ENCODE peak calls at places on chromosomes 2 and 18, in six cellular contexts. E is ELR; L is RCC 7860; Z is effector memory CD8-positive, alpha-beta T cell; I is amygdala; Q is HCEC 1CT. C is an unnamed sample.
A peak's percentile ranks its signal among the peaks of the same experiment; 100 is the strongest.

GRCh38 chr2:21118302-21118920 is 5.4 kb upstream of the TDRD15 start:
- DNase-seq in Q (peak; percentile 23), Z (no peak), I (no peak), E (peak; percentile 3), L (no peak), C (peak; percentile 60)

GRCh38 chr2:168687314-168687713 is 115.1 kb upstream of the NOSTRIN start:
- DNase-seq in E (no peak), Q (peak; percentile 22), Z (no peak), I (no peak), L (no peak), C (no peak)

GRCh38 chr18:8073167-8073566 is 506.1 kb downstream of the PTPRM start:
- DNase-seq in I (no peak), Q (no peak), Z (no peak), L (no peak), E (no peak), C (no peak)

GRCh38 chr18:25350561-25351201 is 1.3 kb downstream of the ZNF521 start:
- DNase-seq in E (peak; percentile 39), L (no peak), Z (no peak), I (peak; percentile 4), Q (peak; percentile 36), C (no peak)

GRCh38 chr2:124325667-124326425 is 300.8 kb downstream of the CNTNAP5 start:
- DNase-seq in L (no peak), E (peak; percentile 1), I (no peak), Q (no peak), Z (no peak), C (peak; percentile 4)

GRCh38 chr2:108534577-108535379 is 508 bp downstream of the LIMS1 start:
- DNase-seq in I (no peak), E (peak; percentile 69), L (peak; percentile 41), Z (peak; percentile 23), Q (peak; percentile 37), C (peak; percentile 56)

GRCh38 chr2:29718326-29718725 is 203.1 kb downstream of the ALK start:
- DNase-seq in E (no peak), Q (no peak), I (no peak), L (no peak), Z (no peak), C (no peak)

GRCh38 chr2:85145116-85145820 is 12.1 kb downstream of the TCF7L1 start:
- DNase-seq in Q (no peak), I (no peak), L (no peak), Z (no peak), E (no peak), C (no peak)

GRCh38 chr2:98505311-98505808 is 60.7 kb downstream of the INPP4A start:
- DNase-seq in E (no peak), I (no peak), Q (no peak), L (no peak), Z (no peak), C (no peak)

GRCh38 chr18:46502444-46502843 is 154.6 kb downstream of the LOXHD1 start:
- DNase-seq in Z (no peak), E (peak; percentile 11), Q (no peak), L (no peak), I (no peak), C (peak; percentile 23)

GRCh38 chr2:69307696-69308064 is 79.3 kb downstream of the GFPT1 start:
- DNase-seq in I (no peak), Q (no peak), E (no peak), Z (no peak), L (no peak), C (no peak)

GRCh38 chr2:143083636-143084035 is 45.6 kb upstream of the ARHGAP15 start:
- DNase-seq in E (peak; percentile 90), Z (no peak), L (peak; percentile 56), I (no peak), Q (peak; percentile 79), C (peak; percentile 86)

GRCh38 chr2:187075106-187076070 is 226.4 kb upstream of the ZSWIM2 start:
- DNase-seq in L (no peak), Z (no peak), E (no peak), I (no peak), Q (no peak), C (no peak)

GRCh38 chr2:98014379-98014778 is 18.6 kb upstream of the TMEM131 start:
- DNase-seq in E (no peak), L (no peak), Q (no peak), I (no peak), Z (no peak), C (no peak)

GRCh38 chr2:120823551-120823950 is 87.9 kb downstream of the GLI2 start:
- DNase-seq in L (no peak), Z (no peak), Q (no peak), I (no peak), E (no peak), C (no peak)

GRCh38 chr2:109087055-109087663 is 41.8 kb upstream of the SH3RF3 start:
- DNase-seq in Q (no peak), E (no peak), Z (no peak), L (no peak), I (no peak), C (no peak)

GRCh38 chr2:109144271-109144670 is 15.3 kb downstream of the SH3RF3 start:
- DNase-seq in Q (no peak), Z (peak; percentile 20), L (no peak), E (no peak), I (no peak), C (no peak)

GRCh38 chr2:155062250-155062985 is 363.9 kb downstream of the KCNJ3 start:
- DNase-seq in I (no peak), Z (no peak), E (no peak), L (no peak), Q (no peak), C (no peak)

GRCh38 chr18:61348230-61348629 is 15.0 kb downstream of the CDH20 start:
- DNase-seq in L (no peak), I (no peak), E (no peak), Q (no peak), Z (no peak), C (no peak)

GRCh38 chr18:21741511-21742322 is 1.1 kb downstream of the MIB1 start:
- DNase-seq in L (no peak), Q (peak; percentile 16), Z (peak; percentile 4), E (peak; percentile 42), I (no peak), C (peak; percentile 55)

GRCh38 chr2:197358927-197359326 is 48.3 kb upstream of the ANKRD44 start:
- DNase-seq in I (no peak), Q (peak; percentile 26), Z (no peak), L (no peak), E (peak; percentile 49), C (peak; percentile 29)

GRCh38 chr2:10188211-10188610 is 65.7 kb downstream of the RRM2 start:
- DNase-seq in E (peak; percentile 68), Z (no peak), Q (peak; percentile 34), I (no peak), L (no peak), C (no peak)

GRCh38 chr2:235160281-235160805 is 208.5 kb downstream of the SH3BP4 start:
- DNase-seq in E (peak; percentile 25), I (no peak), L (peak; percentile 32), Q (no peak), Z (no peak), C (no peak)

GRCh38 chr2:69099541-69099940 is 86.6 kb downstream of the ANTXR1 start:
- DNase-seq in L (no peak), Z (no peak), I (no peak), E (peak; percentile 53), Q (peak; percentile 51), C (no peak)

GRCh38 chr18:46705521-46705920 is 48.5 kb upstream of the LOXHD1 start:
- DNase-seq in I (no peak), L (no peak), Z (no peak), E (no peak), Q (no peak), C (no peak)

GRCh38 chr18:57542801-57543427 is 43.6 kb downstream of the FECH start:
- DNase-seq in I (no peak), Z (no peak), Q (peak; percentile 30), E (peak; percentile 5), L (no peak), C (no peak)

GRCh38 chr18:45441110-45441842 is 174.0 kb upstream of the SLC14A2 start:
- DNase-seq in Q (no peak), Z (no peak), I (no peak), L (no peak), E (peak; percentile 1), C (peak; percentile 7)

GRCh38 chr2:196934672-196935071 is 8.2 kb upstream of the PGAP1 start:
- DNase-seq in L (no peak), Q (no peak), I (no peak), Z (no peak), E (no peak), C (no peak)

GRCh38 chr2:119223521-119224390 is at the start of gene STEAP3:
- DNase-seq in I (no peak), E (peak; percentile 81), Q (peak; percentile 55), Z (no peak), L (peak; percentile 78), C (peak; percentile 77)

GRCh38 chr2:25960920-25961319 is 21.4 kb downstream of the KIF3C start:
- DNase-seq in L (peak; percentile 34), I (no peak), E (peak; percentile 88), Q (peak; percentile 73), Z (no peak), C (peak; percentile 75)

GRCh38 chr2:163801499-163801893 is 65.7 kb upstream of the FIGN start:
- DNase-seq in E (no peak), L (no peak), Q (no peak), I (no peak), Z (no peak), C (no peak)

GRCh38 chr2:96540136-96540535 is 3.6 kb downstream of the ARID5A start:
- DNase-seq in Q (no peak), Z (no peak), L (no peak), I (no peak), E (peak; percentile 96), C (peak; percentile 22)

C was measured in RKO.